ENCODE peak calls at places on chromosomes 12 and 14, in six cellular contexts. N is hepatocyte, V is heart left ventricle, M is IMR-90, U is suprapubic skin, J is RWPE1. S is an unnamed sample.

GRCh38 chr12:22275847-22276246 is 58.7 kb downstream of the ST8SIA1 start:
- DNase-seq in N (peak), V (peak), M (peak), U (peak), J (peak), S (peak)

GRCh38 chr14:76472199-76472723 is 96.3 kb downstream of the ESRRB start:
- DNase-seq in N (no peak), V (no peak), M (no peak), U (no peak), J (no peak), S (no peak)

GRCh38 chr12:91980345-91980744 is 165.3 kb downstream of the BTG1 start:
- DNase-seq in N (no peak), V (no peak), M (no peak), U (no peak), J (no peak), S (no peak)

GRCh38 chr14:94051115-94051514 is 25.0 kb downstream of the OTUB2 start:
- DNase-seq in N (peak), V (no peak), M (peak), U (no peak), J (no peak), S (peak)

GRCh38 chr12:123150273-123150803 is 552 bp downstream of the PITPNM2 start:
- DNase-seq in N (no peak), V (peak), M (no peak), U (peak), J (peak), S (no peak)

GRCh38 chr14:66998013-66998412 is 191.2 kb upstream of the GARIN2 start:
- DNase-seq in N (no peak), V (no peak), M (no peak), U (no peak), J (no peak), S (no peak)

GRCh38 chr14:56787530-56787929 is 22.7 kb downstream of the OTX2 start:
- DNase-seq in N (no peak), V (no peak), M (no peak), U (no peak), J (no peak), S (no peak)

GRCh38 chr12:109720152-109720855 is 6.7 kb downstream of the FAM222A start:
- DNase-seq in N (no peak), V (peak), M (no peak), U (no peak), J (no peak), S (no peak)

GRCh38 chr14:73216035-73216434 is 21.3 kb upstream of the PAPLN start:
- DNase-seq in N (no peak), V (no peak), M (no peak), U (no peak), J (no peak), S (no peak)

GRCh38 chr14:58792421-58792820 is 154.7 kb downstream of the DACT1 start:
- DNase-seq in N (no peak), V (no peak), M (peak), U (no peak), J (no peak), S (no peak)

GRCh38 chr12:80053048-80053790 is 46.1 kb upstream of the OTOGL start:
- DNase-seq in N (no peak), V (peak), M (peak), U (no peak), J (no peak), S (no peak)

GRCh38 chr14:61644834-61645233 is 50.5 kb upstream of the HIF1A start:
- DNase-seq in N (no peak), V (no peak), M (peak), U (no peak), J (no peak), S (no peak)

GRCh38 chr12:7834701-7835100 is 38.0 kb downstream of the SLC2A14 start:
- DNase-seq in N (peak), V (no peak), M (no peak), U (no peak), J (no peak), S (no peak)

GRCh38 chr14:76977793-76978730 is 50.4 kb downstream of the IRF2BPL start:
- DNase-seq in N (peak), V (peak), M (peak), U (peak), J (no peak), S (no peak)

GRCh38 chr14:96901227-96901626 is 104.0 kb downstream of the VRK1 start:
- DNase-seq in N (no peak), V (no peak), M (no peak), U (no peak), J (no peak), S (no peak)

GRCh38 chr14:90544566-90544965 is 147.7 kb downstream of the CALM1 start:
- DNase-seq in N (no peak), V (peak), M (no peak), U (no peak), J (no peak), S (no peak)

GRCh38 chr12:91663331-91663998 is 480.8 kb upstream of the DCN start:
- DNase-seq in N (no peak), V (no peak), M (no peak), U (no peak), J (no peak), S (no peak)

GRCh38 chr12:15910864-15911696 is at the start of gene DERA:
- DNase-seq in N (peak), V (peak), M (peak), U (peak), J (peak), S (no peak)

GRCh38 chr12:111438501-111438900 is 32.8 kb downstream of the SH2B3 start:
- DNase-seq in N (peak), V (no peak), M (peak), U (no peak), J (peak), S (no peak)

GRCh38 chr12:119728437-119728730 is 60.5 kb downstream of the PRKAB1 start:
- DNase-seq in N (no peak), V (no peak), M (no peak), U (no peak), J (no peak), S (no peak)

GRCh38 chr14:82029038-82029437 is 495.4 kb upstream of the SEL1L start:
- DNase-seq in N (no peak), V (no peak), M (no peak), U (no peak), J (no peak), S (no peak)

GRCh38 chr12:125540580-125541204 is 475.5 kb downstream of the AACS start:
- DNase-seq in N (no peak), V (no peak), M (no peak), U (no peak), J (no peak), S (no peak)

GRCh38 chr12:86484473-86484872 is 228.3 kb upstream of the MGAT4C start:
- DNase-seq in N (no peak), V (peak), M (no peak), U (no peak), J (no peak), S (no peak)

GRCh38 chr12:75553865-75554555 is 42.6 kb upstream of the KRR1 start:
- DNase-seq in N (no peak), V (no peak), M (peak), U (no peak), J (no peak), S (no peak)

GRCh38 chr12:131642101-131642540 is 68.8 kb upstream of the SFSWAP start:
- DNase-seq in N (no peak), V (peak), M (no peak), U (no peak), J (peak), S (no peak)

GRCh38 chr12:129605666-129606065 is 298.2 kb downstream of the TMEM132D start:
- DNase-seq in N (no peak), V (no peak), M (no peak), U (no peak), J (no peak), S (no peak)

GRCh38 chr12:112559784-112560183 is 141.0 kb downstream of the PTPN11 start:
- DNase-seq in N (no peak), V (no peak), M (peak), U (no peak), J (no peak), S (no peak)

GRCh38 chr12:96422192-96422591 is 22.0 kb upstream of the CDK17 start:
- DNase-seq in N (no peak), V (no peak), M (peak), U (no peak), J (no peak), S (no peak)

GRCh38 chr12:6765048-6765633 is 1.0 kb upstream of the PTMS start:
- DNase-seq in N (no peak), V (no peak), M (no peak), U (no peak), J (no peak), S (no peak)

GRCh38 chr12:116790066-116790465 is 52.0 kb downstream of the RNFT2 start:
- DNase-seq in N (no peak), V (no peak), M (peak), U (no peak), J (no peak), S (no peak)

GRCh38 chr12:19965196-19966038 is 402.9 kb upstream of the PDE3A start:
- DNase-seq in N (no peak), V (no peak), M (no peak), U (no peak), J (no peak), S (no peak)

GRCh38 chr14:65019944-65020566 is 33.4 kb downstream of the FNTB start:
- DNase-seq in N (peak), V (no peak), M (peak), U (no peak), J (peak), S (no peak)

DNA sequence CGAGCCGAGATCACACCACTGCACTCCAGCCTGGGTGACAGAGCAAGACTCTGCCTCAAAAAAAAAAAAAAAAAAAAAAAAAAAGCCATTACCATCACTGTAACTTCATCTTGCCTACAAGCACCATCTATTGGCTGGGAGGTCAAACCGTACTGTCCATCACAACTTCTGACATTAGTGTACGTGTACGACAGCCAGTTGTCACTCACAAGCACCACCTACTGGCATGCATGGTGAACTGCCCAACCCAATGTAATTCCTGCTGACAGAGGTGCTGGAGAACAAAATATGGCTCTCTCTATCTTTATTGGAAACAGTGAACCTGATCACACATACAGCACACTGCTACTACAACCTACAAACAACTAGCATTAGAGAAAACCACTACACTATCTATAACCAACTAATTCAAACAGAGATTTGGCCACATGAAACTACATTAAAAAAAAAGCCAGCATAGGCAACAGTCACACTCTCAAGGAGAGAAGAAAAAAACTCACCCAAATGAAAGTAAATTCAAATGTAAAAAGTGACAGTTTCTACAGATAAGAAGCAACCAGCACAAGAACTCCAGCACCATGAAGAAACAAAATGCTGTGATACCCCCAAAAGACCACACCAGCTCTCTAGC is 82.3 kb downstream of the PUS7L start:
- DNase-seq in N (peak), V (no peak), M (peak), U (no peak), J (no peak), S (no peak)
- TF ChIP-seq CTCF in N (peak), V (no peak), M (peak), U (no peak), J (peak), S (no peak)

GRCh38 chr14:31001339-31001658 is 24.1 kb upstream of the AP4S1 start:
- DNase-seq in N (no peak), V (no peak), M (no peak), U (no peak), J (no peak), S (no peak)
- TF ChIP-seq CTCF in N (no peak), V (no peak), M (no peak), U (no peak), J (no peak), S (no peak)

DNA sequence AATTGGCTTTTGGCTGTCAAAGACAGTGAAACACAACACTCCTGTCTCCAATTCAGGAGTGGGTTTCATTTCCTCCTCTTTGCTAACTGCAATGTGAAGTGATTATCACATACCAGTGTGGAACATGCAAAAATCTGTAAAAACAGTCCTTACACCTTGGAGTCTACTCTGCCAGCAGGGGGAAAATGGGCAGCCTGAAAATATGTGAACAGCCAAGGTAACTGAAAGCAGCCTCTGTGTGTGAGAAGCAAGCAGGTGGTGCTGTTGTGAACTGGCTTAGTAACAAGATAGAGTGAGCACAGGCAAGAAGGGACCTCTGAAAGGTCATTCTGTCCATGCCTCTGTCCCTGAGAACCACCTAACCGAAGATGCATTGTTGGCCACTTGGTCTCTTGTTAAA is 6.0 kb downstream of the PRMT8 start:
- DNase-seq in N (peak), V (no peak), M (no peak), U (no peak), J (peak), S (no peak)
- TF ChIP-seq CTCF in N (peak), V (no peak), M (no peak), U (no peak), J (no peak), S (no peak)

DNA sequence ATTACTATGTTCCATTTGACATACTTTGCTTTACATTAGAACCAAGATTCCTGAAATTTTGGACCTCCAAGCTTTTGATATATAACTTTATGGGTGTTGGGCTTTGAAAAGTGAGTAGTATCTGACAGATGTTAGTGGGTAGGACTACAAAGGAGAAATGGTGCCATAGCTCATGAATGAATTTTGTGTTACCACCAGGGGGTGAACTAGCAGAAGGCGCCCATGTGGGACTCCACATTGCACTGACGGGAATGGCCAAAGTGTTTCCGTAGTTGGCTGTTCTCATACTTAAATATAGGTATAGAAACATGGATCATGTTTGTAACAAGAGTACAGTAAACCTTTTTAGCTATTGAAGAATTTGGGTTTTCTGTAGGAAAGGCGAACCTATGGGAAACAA is 337.5 kb downstream of the FLRT2 start:
- DNase-seq in N (no peak), V (no peak), M (no peak), U (no peak), J (no peak), S (no peak)
- TF ChIP-seq CTCF in N (no peak), V (no peak), M (peak), U (no peak), J (no peak), S (no peak)

GRCh38 chr12:78085562-78086182 is 255.0 kb downstream of the NAV3 start:
- DNase-seq in N (no peak), V (no peak), M (peak), U (no peak), J (no peak), S (no peak)

GRCh38 chr12:78088391-78088832 is 257.7 kb downstream of the NAV3 start:
- DNase-seq in N (no peak), V (no peak), M (peak), U (no peak), J (no peak), S (no peak)

GRCh38 chr12:78087363-78087675 is 256.6 kb downstream of the NAV3 start:
- DNase-seq in N (no peak), V (no peak), M (peak), U (no peak), J (no peak), S (no peak)

GRCh38 chr12:78081590-78082314 is 251.1 kb downstream of the NAV3 start:
- DNase-seq in N (no peak), V (no peak), M (no peak), U (no peak), J (no peak), S (no peak)

DNA sequence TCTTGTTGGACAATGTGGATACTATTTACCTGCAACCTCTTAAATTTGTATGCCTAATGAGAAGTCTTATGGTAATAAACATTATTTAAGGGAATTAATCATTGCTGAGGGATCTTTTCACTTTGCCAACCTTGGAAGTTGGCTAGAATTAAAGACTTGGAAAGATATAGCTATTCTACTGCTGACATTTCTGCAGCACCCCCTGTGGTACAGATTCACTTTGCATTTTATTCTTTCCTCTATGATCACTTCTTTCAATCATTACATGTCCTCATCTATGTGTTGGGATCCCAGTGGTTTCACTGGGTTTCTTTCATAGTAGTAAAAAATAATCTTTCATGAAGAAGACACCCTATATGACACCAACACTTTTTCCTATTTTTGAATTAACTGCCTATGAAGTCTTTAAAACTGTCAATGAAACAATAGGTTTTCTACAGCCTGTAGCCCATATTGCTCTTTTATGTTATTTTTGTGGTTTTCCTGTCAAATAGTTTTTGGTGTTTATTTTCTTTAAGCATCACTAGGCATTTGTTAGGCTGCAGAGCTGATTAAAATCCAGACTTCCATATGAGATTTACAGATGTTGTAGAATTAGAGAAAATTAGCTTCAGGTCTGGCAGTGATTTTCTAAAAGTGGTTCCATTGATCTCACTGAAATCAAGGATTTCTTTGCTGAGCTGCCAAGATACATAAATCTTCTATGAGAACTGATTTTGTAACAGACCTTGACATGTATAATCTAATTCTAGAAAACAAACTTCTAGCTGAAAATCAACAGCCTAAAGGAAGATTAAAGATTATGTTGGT is 256.1 kb downstream of the NAV3 start:
- DNase-seq in N (no peak), V (no peak), M (peak), U (no peak), J (no peak), S (no peak)
- TF ChIP-seq CTCF in N (no peak), V (no peak), M (no peak), U (no peak), J (no peak), S (no peak)

GRCh38 chr14:69316449-69317391 is 56.8 kb downstream of the GALNT16 start:
- DNase-seq in N (peak), V (peak), M (peak), U (peak), J (peak), S (no peak)
- TF ChIP-seq CTCF in N (no peak), V (no peak), M (no peak), U (no peak), J (no peak), S (no peak)